ENCODE peak calls at places on chromosome 20, in seven cellular contexts. E is NB4, P is A549, S is body of pancreas, N is ovary, A is right lobe of liver, J is uterus. U is an unnamed sample.

GRCh38 chr20:46994341-46994740 is 99.7 kb downstream of the EYA2 start:
- DNase-seq in E (no peak), P (no peak), S (peak), N (no peak), A (no peak), J (no peak), U (no peak)

GRCh38 chr20:21125072-21125848 is 622 bp upstream of the KIZ start:
- DNase-seq in E (no peak), P (peak), S (peak), N (peak), A (no peak), J (peak), U (peak)

GRCh38 chr20:2798814-2799213 is 1.6 kb downstream of the CPXM1 start:
- DNase-seq in E (peak), P (no peak), S (no peak), N (no peak), A (peak), J (no peak), U (no peak)

GRCh38 chr20:38907918-38908677 is 18.1 kb upstream of the FAM83D start:
- DNase-seq in E (no peak), P (no peak), S (no peak), N (no peak), A (no peak), J (no peak), U (no peak)

GRCh38 chr20:64138276-64138815 is 25.9 kb upstream of the MYT1 start:
- DNase-seq in E (no peak), P (no peak), S (no peak), N (no peak), A (no peak), J (no peak), U (no peak)

GRCh38 chr20:53876956-53877355 is 193.4 kb downstream of the BCAS1 start:
- DNase-seq in E (no peak), P (no peak), S (no peak), N (no peak), A (no peak), J (no peak), U (peak)

GRCh38 chr20:6533828-6534388 is 233.6 kb upstream of the BMP2 start:
- DNase-seq in E (no peak), P (no peak), S (no peak), N (no peak), A (no peak), J (no peak), U (no peak)

GRCh38 chr20:4817230-4817671 is 95.5 kb downstream of the PRND start:
- DNase-seq in E (peak), P (peak), S (no peak), N (no peak), A (no peak), J (no peak), U (no peak)

GRCh38 chr20:6525447-6526303 is 241.8 kb upstream of the BMP2 start:
- DNase-seq in E (peak), P (no peak), S (no peak), N (no peak), A (no peak), J (no peak), U (no peak)

GRCh38 chr20:18258126-18258860 is 30.0 kb upstream of the ZNF133 start:
- DNase-seq in E (peak), P (peak), S (no peak), N (no peak), A (no peak), J (no peak), U (no peak)

GRCh38 chr20:17648782-17649730 is 33.0 kb downstream of the RRBP1 start:
- DNase-seq in E (peak), P (peak), S (peak), N (no peak), A (peak), J (peak), U (no peak)

GRCh38 chr20:17960927-17961599 is 7.5 kb downstream of the SNX5 start:
- DNase-seq in E (no peak), P (no peak), S (no peak), N (peak), A (no peak), J (peak), U (no peak)

GRCh38 chr20:48262955-48263354 is 477.7 kb upstream of the SULF2 start:
- DNase-seq in E (no peak), P (no peak), S (no peak), N (no peak), A (no peak), J (no peak), U (no peak)

GRCh38 chr20:25249198-25249931 is 1.5 kb downstream of the PYGB start:
- DNase-seq in E (no peak), P (no peak), S (no peak), N (no peak), A (no peak), J (no peak), U (no peak)

GRCh38 chr20:41476013-41476441 is 109.4 kb upstream of the EMILIN3 start:
- DNase-seq in E (no peak), P (peak), S (peak), N (peak), A (no peak), J (no peak), U (peak)

GRCh38 chr20:24676353-24676977 is 207.0 kb downstream of the SYNDIG1 start:
- DNase-seq in E (no peak), P (no peak), S (no peak), N (no peak), A (no peak), J (no peak), U (no peak)

GRCh38 chr20:37777556-37777955 is 83.7 kb downstream of the CTNNBL1 start:
- DNase-seq in E (no peak), P (no peak), S (no peak), N (no peak), A (no peak), J (no peak), U (no peak)

GRCh38 chr20:37394543-37395410 is 48.8 kb downstream of the SRC start:
- DNase-seq in E (peak), P (no peak), S (peak), N (no peak), A (peak), J (no peak), U (no peak)

GRCh38 chr20:58670659-58671058 is 19.6 kb downstream of the STX16 start:
- DNase-seq in E (no peak), P (no peak), S (no peak), N (no peak), A (no peak), J (no peak), U (no peak)

GRCh38 chr20:7924692-7925091 is 15.6 kb downstream of the HAO1 start:
- DNase-seq in E (peak), P (no peak), S (no peak), N (no peak), A (no peak), J (no peak), U (no peak)

GRCh38 chr20:4076671-4077070 is 61.3 kb upstream of the RNF24 start:
- DNase-seq in E (peak), P (no peak), S (peak), N (no peak), A (no peak), J (peak), U (no peak)

GRCh38 chr20:4045741-4046140 is 30.4 kb upstream of the RNF24 start:
- DNase-seq in E (no peak), P (no peak), S (no peak), N (no peak), A (no peak), J (no peak), U (no peak)

GRCh38 chr20:58822175-58822574 is 28.5 kb downstream of the GNAS-AS1 start:
- DNase-seq in E (no peak), P (no peak), S (no peak), N (no peak), A (no peak), J (no peak), U (no peak)

GRCh38 chr20:59006167-59006863 is 739 bp downstream of the CTSZ start:
- DNase-seq in E (no peak), P (no peak), S (peak), N (no peak), A (peak), J (no peak), U (peak)

GRCh38 chr20:19094959-19095541 is 117.4 kb upstream of the SLC24A3 start:
- DNase-seq in E (no peak), P (peak), S (no peak), N (no peak), A (no peak), J (no peak), U (no peak)

GRCh38 chr20:62980970-62981369 is 25.8 kb downstream of the BHLHE23 start:
- DNase-seq in E (peak), P (peak), S (no peak), N (no peak), A (no peak), J (no peak), U (no peak)

GRCh38 chr20:49347156-49347555 is 69.3 kb upstream of the ZNFX1 start:
- DNase-seq in E (no peak), P (no peak), S (no peak), N (no peak), A (no peak), J (no peak), U (no peak)

GRCh38 chr20:49427751-49428518 is 54.5 kb downstream of the KCNB1 start:
- DNase-seq in E (no peak), P (no peak), S (no peak), N (no peak), A (no peak), J (no peak), U (no peak)

GRCh38 chr20:50415516-50416268 is 94.5 kb upstream of the PTPN1 start:
- DNase-seq in E (no peak), P (peak), S (peak), N (peak), A (peak), J (peak), U (peak)

GRCh38 chr20:48040491-48040890 is 255.2 kb upstream of the SULF2 start:
- DNase-seq in E (no peak), P (no peak), S (no peak), N (no peak), A (no peak), J (no peak), U (no peak)

GRCh38 chr20:13200767-13201500 is 20.1 kb upstream of the ISM1 start:
- DNase-seq in E (no peak), P (no peak), S (no peak), N (no peak), A (no peak), J (no peak), U (no peak)

GRCh38 chr20:13183005-13183404 is 38.1 kb upstream of the ISM1 start:
- DNase-seq in E (no peak), P (no peak), S (no peak), N (no peak), A (no peak), J (no peak), U (no peak)

GRCh38 chr20:38175221-38176030 is 10.4 kb upstream of the TGM2 start:
- DNase-seq in E (no peak), P (no peak), S (no peak), N (no peak), A (no peak), J (no peak), U (no peak)

GRCh38 chr20:4812641-4813075 is 90.9 kb downstream of the PRND start:
- DNase-seq in E (peak), P (no peak), S (no peak), N (no peak), A (no peak), J (no peak), U (no peak)

GRCh38 chr20:21360686-21361085 is 36.6 kb downstream of the NKX2-4 start:
- DNase-seq in E (no peak), P (no peak), S (no peak), N (no peak), A (no peak), J (no peak), U (no peak)

GRCh38 chr20:41524980-41525613 is 93.1 kb downstream of the CHD6 start:
- DNase-seq in E (no peak), P (no peak), S (peak), N (peak), A (peak), J (peak), U (peak)

DNA sequence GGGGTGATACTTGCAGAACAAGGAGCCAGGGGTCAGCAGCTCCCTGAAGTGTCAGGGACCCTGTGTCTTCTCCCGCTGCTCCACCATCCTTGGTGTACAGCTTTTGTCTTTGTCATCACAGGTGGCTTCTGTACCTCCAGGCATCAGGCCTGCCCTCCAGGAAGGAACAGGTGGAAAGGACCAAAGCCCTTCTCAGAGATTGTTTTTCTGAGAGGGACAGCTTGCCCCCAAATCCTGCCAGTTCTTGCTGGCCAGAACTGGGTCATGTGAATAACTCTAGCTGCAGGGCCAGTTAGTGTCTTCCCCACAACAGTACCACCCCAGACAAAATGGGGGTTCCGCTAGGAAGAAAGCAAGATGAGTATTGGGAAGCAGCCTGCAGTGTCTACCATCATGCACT is 31.4 kb downstream of the SNPH start:
- DNase-seq in E (no peak), P (no peak), S (no peak), N (no peak), A (no peak), J (no peak), U (no peak)
- TF ChIP-seq POLR2A in E (no peak), P (no peak), S (no peak), N (no peak), A (no peak), J (no peak), U (no peak)

GRCh38 chr20:32822189-32822588 is 2.4 kb downstream of the MAPRE1 start:
- DNase-seq in E (no peak), P (no peak), S (no peak), N (no peak), A (no peak), J (no peak), U (no peak)

GRCh38 chr20:32820698-32821378 is 1.1 kb downstream of the MAPRE1 start:
- DNase-seq in E (no peak), P (no peak), S (no peak), N (no peak), A (no peak), J (no peak), U (no peak)

GRCh38 chr20:32823737-32824588 is 4.2 kb downstream of the MAPRE1 start:
- DNase-seq in E (peak), P (no peak), S (no peak), N (no peak), A (no peak), J (no peak), U (no peak)

GRCh38 chr20:32820000-32820697 is 395 bp downstream of the MAPRE1 start:
- DNase-seq in E (peak), P (peak), S (peak), N (no peak), A (peak), J (peak), U (no peak)

GRCh38 chr20:32823078-32823477 is 3.3 kb downstream of the MAPRE1 start:
- DNase-seq in E (peak), P (peak), S (no peak), N (no peak), A (no peak), J (no peak), U (peak)
- TF ChIP-seq CTCF in E (peak), P (no peak), S (no peak), N (no peak), A (no peak), J (no peak), U (no peak)

GRCh38 chr20:15328084-15328483 is 990.7 kb upstream of the FLRT3 start:
- DNase-seq in E (no peak), P (no peak), S (no peak), N (no peak), A (no peak), J (no peak), U (no peak)
- H3K4me3 ChIP-seq in E (no peak), P (no peak), S (no peak), N (no peak), A (no peak), J (no peak), U (no peak)

DNA sequence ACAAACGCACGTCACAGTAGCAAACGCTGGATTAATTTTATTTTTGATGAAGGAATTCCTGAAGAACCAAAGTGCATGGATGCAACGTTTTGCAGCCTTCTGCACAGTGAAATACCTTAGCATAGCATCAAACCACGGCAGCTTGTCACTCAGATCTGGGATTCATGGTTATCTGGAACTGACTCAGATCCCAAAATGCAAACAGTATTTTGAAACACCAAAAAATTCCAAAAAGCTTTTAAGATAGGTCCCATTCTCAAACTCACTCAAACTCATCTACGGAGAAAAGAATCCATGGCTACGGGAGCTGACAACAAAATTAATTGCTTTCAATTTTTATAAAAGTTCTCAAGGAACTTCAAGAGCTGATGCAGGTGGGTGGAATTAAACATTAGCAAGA is 116.2 kb upstream of the SALL4 start:
- DNase-seq in E (no peak), P (no peak), S (no peak), N (no peak), A (no peak), J (no peak), U (no peak)
- TF ChIP-seq POLR2A in E (no peak), P (no peak), S (no peak), N (no peak), A (no peak), J (no peak), U (no peak)

DNA sequence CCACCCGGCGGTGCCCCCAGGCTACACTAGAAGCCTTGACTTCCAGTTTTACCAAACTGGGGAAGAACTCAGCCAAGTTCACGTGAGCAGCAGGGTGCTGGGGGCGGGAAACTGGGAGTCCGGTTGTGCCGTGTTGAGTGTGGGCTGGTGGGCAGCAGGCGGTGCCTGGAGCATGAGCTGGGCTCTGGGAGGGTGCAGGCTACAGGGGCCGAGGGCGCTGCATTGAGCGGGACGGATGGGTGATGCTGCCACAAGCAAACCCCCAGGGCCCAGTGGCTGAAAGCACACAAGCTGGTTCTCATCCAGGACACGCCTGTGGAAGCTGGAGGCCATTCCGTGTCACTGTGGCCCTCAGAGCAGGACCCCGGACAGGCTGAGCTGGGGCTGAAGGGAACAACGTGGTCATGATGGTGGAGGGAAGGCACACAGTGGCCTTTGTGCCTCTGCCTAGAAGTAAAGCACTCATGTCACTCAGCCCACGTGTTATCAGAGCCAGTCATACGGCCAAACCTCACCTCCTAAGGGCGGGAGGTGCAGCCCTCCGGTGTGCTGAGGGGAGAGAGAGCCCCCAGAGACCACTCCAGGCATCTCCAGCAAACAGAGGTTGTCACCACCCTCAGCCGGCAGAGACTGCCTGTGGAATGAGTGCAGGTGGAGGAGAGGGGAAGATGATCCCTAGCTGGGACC is 29.5 kb downstream of the RBM38 start:
- DNase-seq in E (no peak), P (no peak), S (no peak), N (no peak), A (no peak), J (no peak), U (no peak)
- TF ChIP-seq CTCF in E (no peak), P (no peak), S (no peak), N (no peak), A (no peak), J (no peak), U (no peak)

GRCh38 chr20:11511816-11512215 is 405.9 kb upstream of the BTBD3 start:
- DNase-seq in E (no peak), P (no peak), S (no peak), N (no peak), A (no peak), J (no peak), U (no peak)

GRCh38 chr20:11509776-11510175 is 407.9 kb upstream of the BTBD3 start:
- DNase-seq in E (no peak), P (no peak), S (no peak), N (no peak), A (no peak), J (no peak), U (no peak)
- H3K4me3 ChIP-seq in E (no peak), P (no peak), S (no peak), N (no peak), A (no peak), J (no peak), U (no peak)

GRCh38 chr20:44478188-44478587 is 2.5 kb downstream of the TTPAL start:
- DNase-seq in E (no peak), P (no peak), S (no peak), N (no peak), A (no peak), J (no peak), U (no peak)

GRCh38 chr20:44475372-44475693 is 341 bp upstream of the TTPAL start:
- DNase-seq in E (no peak), P (no peak), S (no peak), N (no peak), A (no peak), J (no peak), U (no peak)

GRCh38 chr20:44479643-44480042 is 4.0 kb downstream of the TTPAL start:
- DNase-seq in E (no peak), P (no peak), S (no peak), N (no peak), A (peak), J (no peak), U (no peak)

GRCh38 chr20:44477151-44477550 is 1.5 kb downstream of the TTPAL start:
- DNase-seq in E (no peak), P (no peak), S (no peak), N (no peak), A (no peak), J (no peak), U (no peak)

DNA sequence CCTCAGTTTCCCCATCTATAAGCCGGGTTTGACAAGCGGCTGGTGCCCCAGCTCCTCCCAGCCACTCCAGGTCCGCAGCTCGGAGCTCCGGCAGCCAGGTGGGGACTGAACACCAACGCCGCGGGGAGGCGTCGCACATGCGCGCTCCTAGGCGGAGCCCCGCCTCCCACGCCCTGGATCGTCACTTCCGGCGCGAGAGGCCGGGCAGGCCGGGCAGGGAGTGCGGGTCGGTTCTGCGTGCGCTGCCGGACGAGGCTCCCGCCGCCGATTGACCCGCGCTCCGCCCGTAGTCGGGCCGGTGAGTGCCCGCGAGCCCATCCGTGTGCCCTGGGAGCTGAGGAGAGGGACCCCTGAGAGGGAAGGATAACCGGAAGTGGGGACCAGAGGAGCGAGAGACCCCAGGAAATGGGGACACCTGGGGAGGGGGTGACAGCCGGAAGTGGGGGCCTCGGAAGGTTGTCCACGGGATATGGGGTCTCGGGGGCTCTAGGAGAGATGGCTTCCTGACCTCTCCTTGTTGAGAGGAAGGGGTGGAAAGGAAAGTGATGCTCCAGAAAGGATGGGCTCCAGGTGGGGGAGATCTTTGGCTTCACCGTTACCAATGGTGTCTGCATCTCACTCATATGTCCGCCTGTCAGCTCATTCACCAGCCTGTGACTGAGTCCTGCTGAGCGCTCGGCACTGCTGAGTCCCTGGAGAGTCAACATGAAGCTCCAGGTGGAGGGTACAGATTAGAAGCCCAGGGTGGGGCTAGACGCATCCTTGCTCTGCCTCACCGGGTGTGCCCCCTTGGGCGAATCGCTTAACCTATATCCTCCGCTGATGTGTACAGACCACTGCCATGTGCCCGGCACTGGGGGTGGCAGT is at the start of gene TTPAL:
- DNase-seq in E (peak), P (peak), S (peak), N (peak), A (peak), J (peak), U (peak)
- TF ChIP-seq POLR2A in E (peak), P (peak), S (peak), N (peak), A (peak), J (peak), U (peak)